ENCODE peak calls at places on chromosomes 6 and 20, in six cellular contexts. U is midbrain; Y is colonic mucosa; N is CD8-positive, alpha-beta memory T cell; K is choroid plexus epithelial cell; C is T-cell. L is an unnamed sample.

GRCh38 chr20:47464380-47465101 is 37.1 kb upstream of the NCOA3 start:
- DNase-seq in U (no peak), Y (peak; percentile 74), N (no peak), K (peak; percentile 99), C (no peak), L (no peak)

GRCh38 chr20:43716757-43717615 is 9.8 kb downstream of the GTSF1L start:
- DNase-seq in U (no peak), Y (no peak), N (no peak), K (no peak), C (no peak), L (no peak)

GRCh38 chr6:82270791-82271392 is 23.3 kb upstream of the IBTK start:
- DNase-seq in U (peak; percentile 60), Y (no peak), N (no peak), K (peak; percentile 67), C (no peak), L (no peak)

GRCh38 chr20:57473246-57474042 is 51.5 kb downstream of the CTCFL start:
- DNase-seq in U (peak; percentile 40), Y (no peak), N (no peak), K (peak; percentile 59), C (peak; percentile 29), L (peak; percentile 44)

GRCh38 chr6:145502417-145502816 is 232.9 kb downstream of the EPM2A start:
- DNase-seq in U (no peak), Y (no peak), N (no peak), K (peak; percentile 15), C (no peak), L (no peak)

GRCh38 chr6:160421854-160422253 is 73.7 kb downstream of the SLC22A3 start:
- DNase-seq in U (peak; percentile 10), Y (no peak), N (no peak), K (no peak), C (no peak), L (no peak)

GRCh38 chr6:129601323-129601722 is 108.7 kb downstream of the ARHGAP18 start:
- DNase-seq in U (no peak), Y (no peak), N (no peak), K (no peak), C (no peak), L (no peak)

GRCh38 chr6:99232003-99232402 is 117.5 kb downstream of the FAXC start:
- DNase-seq in U (no peak), Y (no peak), N (no peak), K (no peak), C (no peak), L (no peak)

GRCh38 chr20:25177890-25178321 is 17.6 kb upstream of the ENTPD6 start:
- DNase-seq in U (no peak), Y (no peak), N (no peak), K (peak; percentile 48), C (no peak), L (no peak)

GRCh38 chr6:96844530-96844929 is 7.3 kb upstream of the GPR63 start:
- DNase-seq in U (no peak), Y (no peak), N (no peak), K (no peak), C (no peak), L (no peak)

GRCh38 chr20:25248501-25249172 is 752 bp downstream of the PYGB start:
- DNase-seq in U (peak; percentile 63), Y (peak; percentile 46), N (no peak), K (peak; percentile 47), C (no peak), L (no peak)

GRCh38 chr20:7843613-7844012 is 96.6 kb downstream of the HAO1 start:
- DNase-seq in U (no peak), Y (peak; percentile 23), N (no peak), K (peak; percentile 54), C (no peak), L (no peak)

GRCh38 chr6:169344651-169345050 is 91.0 kb upstream of the THBS2 start:
- DNase-seq in U (no peak), Y (no peak), N (no peak), K (peak; percentile 43), C (no peak), L (no peak)

GRCh38 chr6:18154507-18155272 is at the start of gene TPMT:
- DNase-seq in U (no peak), Y (peak; percentile 99), N (no peak), K (no peak), C (no peak), L (peak; percentile 60)

GRCh38 chr6:134911532-134911931 is 38.4 kb downstream of the ALDH8A1 start:
- DNase-seq in U (no peak), Y (no peak), N (no peak), K (peak; percentile 78), C (no peak), L (no peak)

GRCh38 chr6:140441256-140441655 is 1066.8 kb upstream of the CITED2 start:
- DNase-seq in U (peak; percentile 19), Y (peak; percentile 36), N (no peak), K (peak; percentile 85), C (peak; percentile 0), L (no peak)

L was measured in KG1.